ENCODE peak calls at places on chromosomes 5 and 9, in ten cellular contexts. Q is esophagus squamous epithelium, Z is DND-41, S is neural progenitor cell, M is HCT116, P is Peyer's patch, C is tibial artery, D is PC-3, F is fibroblast of lung, R is PC-9. H is an unnamed sample.

GRCh38 chr5:154542000-154542399 is 64.0 kb upstream of the HAND1 start:
- DNase-seq in Q (no peak), Z (no peak), S (no peak), M (no peak), P (no peak), C (no peak), D (no peak), F (no peak), R (no peak), H (no peak)

GRCh38 chr5:6729400-6730310 is 16.4 kb downstream of the TENT4A start:
- DNase-seq in Q (no peak), Z (peak), S (no peak), M (no peak), P (peak), C (peak), D (no peak), F (no peak), R (no peak), H (peak)

GRCh38 chr9:125810161-125810560 is 63.0 kb downstream of the PBX3 start:
- DNase-seq in Q (no peak), Z (no peak), S (no peak), M (no peak), P (no peak), C (no peak), D (no peak), F (no peak), R (no peak), H (no peak)

GRCh38 chr9:72540348-72540873 is 19.0 kb downstream of the TMC1 start:
- DNase-seq in Q (no peak), Z (no peak), S (no peak), M (no peak), P (no peak), C (no peak), D (peak), F (peak), R (peak), H (no peak)

GRCh38 chr9:127184641-127185040 is 62.2 kb upstream of the ANGPTL2 start:
- DNase-seq in Q (no peak), Z (no peak), S (no peak), M (no peak), P (peak), C (peak), D (no peak), F (no peak), R (no peak), H (no peak)

GRCh38 chr5:29175774-29176173 is 2017.7 kb upstream of the CDH6 start:
- DNase-seq in Q (no peak), Z (no peak), S (no peak), M (no peak), P (no peak), C (no peak), D (no peak), F (no peak), R (no peak), H (no peak)

GRCh38 chr5:154770111-154770510 is 14.9 kb downstream of the LARP1 start:
- DNase-seq in Q (no peak), Z (no peak), S (no peak), M (no peak), P (no peak), C (no peak), D (no peak), F (no peak), R (no peak), H (no peak)

GRCh38 chr5:115417076-115417475 is 120.6 kb upstream of the CCDC112 start:
- DNase-seq in Q (no peak), Z (no peak), S (no peak), M (no peak), P (no peak), C (no peak), D (no peak), F (no peak), R (no peak), H (no peak)

GRCh38 chr5:111063709-111064322 is 7.7 kb upstream of the TSLP start:
- DNase-seq in Q (no peak), Z (no peak), S (peak), M (peak), P (no peak), C (no peak), D (peak), F (peak), R (peak), H (no peak)

GRCh38 chr9:99285965-99286364 is 63.9 kb downstream of the SEC61B start:
- DNase-seq in Q (no peak), Z (no peak), S (no peak), M (no peak), P (no peak), C (no peak), D (no peak), F (no peak), R (no peak), H (no peak)

GRCh38 chr5:98769256-98770157 is 4.0 kb upstream of the RGMB start:
- DNase-seq in Q (no peak), Z (peak), S (peak), M (no peak), P (peak), C (peak), D (peak), F (peak), R (peak), H (peak)

GRCh38 chr5:71893451-71893850 is 174.4 kb downstream of the CARTPT start:
- DNase-seq in Q (no peak), Z (no peak), S (no peak), M (no peak), P (no peak), C (no peak), D (no peak), F (no peak), R (no peak), H (no peak)

GRCh38 chr5:128038641-128039040 is 44.9 kb upstream of the SLC12A2 start:
- DNase-seq in Q (no peak), Z (no peak), S (no peak), M (peak), P (no peak), C (no peak), D (peak), F (peak), R (peak), H (no peak)

GRCh38 chr5:130545291-130545690 is 619.8 kb downstream of the HINT1 start:
- DNase-seq in Q (no peak), Z (no peak), S (no peak), M (no peak), P (no peak), C (no peak), D (peak), F (no peak), R (peak), H (no peak)

GRCh38 chr5:103444333-103445038 is 118.1 kb downstream of the NUDT12 start:
- DNase-seq in Q (no peak), Z (no peak), S (no peak), M (no peak), P (peak), C (no peak), D (peak), F (no peak), R (peak), H (no peak)

DNA sequence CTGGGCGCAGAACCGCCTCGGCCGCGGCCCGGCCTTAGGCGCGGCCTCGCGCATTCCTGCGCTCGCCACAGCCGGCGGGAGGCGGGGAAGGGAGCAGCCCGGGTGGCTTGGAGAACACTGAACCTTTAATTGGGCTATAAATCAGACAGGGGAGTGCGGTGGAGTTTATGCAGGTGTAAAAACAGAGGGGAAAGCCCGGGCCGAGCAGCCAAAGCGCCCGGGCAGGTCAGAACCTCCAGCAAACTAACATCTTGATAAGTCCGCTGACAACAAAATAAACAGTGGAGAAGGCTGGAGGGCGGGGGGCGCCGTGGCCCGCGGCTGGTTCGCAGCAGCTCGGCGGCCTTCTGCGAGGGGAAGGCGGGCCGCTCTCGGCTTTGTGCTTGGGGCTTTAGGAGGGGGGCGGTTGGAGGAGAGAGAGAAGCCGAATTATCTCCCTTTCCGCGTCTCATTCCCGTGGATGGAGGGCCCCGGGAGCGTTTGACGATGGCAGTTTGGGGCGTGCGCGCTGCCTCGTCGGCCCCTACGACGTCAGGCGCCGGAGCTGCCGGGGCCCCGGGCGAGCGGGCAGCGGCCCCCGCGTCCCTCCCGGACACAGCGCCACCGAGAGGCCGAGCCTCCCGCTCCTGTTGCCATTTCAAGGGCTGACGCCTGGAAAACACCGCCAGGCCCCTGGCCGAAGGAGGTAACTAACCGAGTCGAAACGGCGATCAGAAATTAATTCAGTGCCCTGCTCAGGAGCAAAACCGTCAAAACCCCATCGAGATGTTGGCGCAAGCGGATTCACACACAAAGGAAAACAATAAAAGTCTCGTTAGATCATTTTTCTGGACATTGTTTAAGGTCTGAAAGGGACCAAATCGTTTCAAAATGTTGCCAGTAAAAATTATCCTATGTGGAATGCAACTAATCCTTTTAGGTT is 11.2 kb downstream of the FOXD1 start:
- DNase-seq in Q (no peak), Z (no peak), S (peak), M (peak), P (peak), C (no peak), D (peak), F (peak), R (no peak), H (no peak)
- TF ChIP-seq CTCF in Q (no peak), Z (no peak), S (peak), M (peak), P (peak), C (no peak), D (peak), F (peak), R (no peak), H (no peak)

DNA sequence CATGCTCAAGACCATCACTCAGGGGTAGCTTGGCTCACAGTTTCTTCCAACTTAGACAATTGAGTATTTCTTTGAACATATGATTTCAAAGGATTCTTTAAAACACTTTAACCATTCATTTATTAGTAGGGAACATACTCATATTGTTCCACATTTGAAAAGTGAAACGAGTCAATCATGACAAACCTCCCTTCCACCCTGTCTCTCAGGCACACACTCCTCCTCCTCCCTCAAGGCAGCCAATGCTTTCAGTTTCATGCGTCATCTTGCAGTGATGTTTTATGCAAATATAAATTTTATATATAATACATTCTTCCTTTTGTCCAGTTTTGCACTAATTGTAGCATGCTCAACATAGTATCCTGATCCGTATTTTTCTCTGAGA is 126.0 kb upstream of the BOD1 start:
- DNase-seq in Q (no peak), Z (no peak), S (no peak), M (no peak), P (no peak), C (no peak), D (no peak), F (no peak), R (no peak), H (no peak)
- H3K4me3 ChIP-seq in Q (no peak), Z (no peak), S (no peak), M (no peak), P (no peak), C (no peak), D (no peak), F (no peak), R (no peak), H (no peak)

GRCh38 chr9:124108216-124108615 is 96.6 kb downstream of the LHX2 start:
- DNase-seq in Q (no peak), Z (no peak), S (no peak), M (no peak), P (no peak), C (no peak), D (no peak), F (no peak), R (no peak), H (no peak)
- TF ChIP-seq CTCF in Q (no peak), Z (no peak), S (no peak), M (no peak), P (no peak), C (no peak), D (no peak), F (no peak), R (no peak), H (no peak)

DNA sequence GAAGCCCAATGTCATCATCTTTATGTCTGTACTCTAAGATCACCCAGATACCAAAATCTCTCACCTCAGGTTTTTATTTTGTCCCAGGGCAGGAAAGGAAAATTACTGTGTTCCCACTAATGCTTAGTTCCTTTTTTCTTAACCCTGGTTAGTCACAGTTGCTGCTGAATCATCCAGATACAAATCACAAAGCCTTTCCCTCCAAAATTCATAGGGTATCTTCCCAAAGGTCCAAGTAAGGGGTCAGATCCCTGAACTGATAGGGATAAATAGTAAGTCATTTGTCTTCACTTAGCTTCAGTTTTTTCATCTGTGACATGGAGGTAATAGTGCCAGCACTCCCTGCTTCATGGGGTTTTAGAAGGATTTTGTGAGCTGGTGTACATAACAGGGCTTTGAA is 2.2 kb downstream of the PLCXD3 start:
- DNase-seq in Q (no peak), Z (no peak), S (no peak), M (no peak), P (no peak), C (no peak), D (peak), F (peak), R (peak), H (no peak)
- H3K4me3 ChIP-seq in Q (no peak), Z (no peak), S (no peak), M (no peak), P (no peak), C (no peak), D (peak), F (no peak), R (no peak), H (no peak)

GRCh38 chr9:77022783-77023440 is 3.5 kb downstream of the FOXB2 start:
- DNase-seq in Q (no peak), Z (no peak), S (peak), M (no peak), P (no peak), C (no peak), D (no peak), F (no peak), R (no peak), H (no peak)
- TF ChIP-seq CTCF in Q (no peak), Z (no peak), S (peak), M (no peak), P (no peak), C (no peak), D (no peak), F (no peak), R (no peak), H (no peak)

GRCh38 chr9:133112361-133113026 is 8.5 kb downstream of the RALGDS start:
- DNase-seq in Q (no peak), Z (no peak), S (no peak), M (no peak), P (peak), C (peak), D (no peak), F (no peak), R (no peak), H (peak)
- H3K4me3 ChIP-seq in Q (no peak), Z (no peak), S (no peak), M (no peak), P (no peak), C (no peak), D (no peak), F (no peak), R (no peak), H (no peak)